ENCODE peak calls at places on chromosomes 16 and 17, in six cellular contexts. One of them, this sample, is unnamed.

GRCh38 chr17:79966681-79967080 is 69.0 kb downstream of the TBC1D16 start:
- DNase-seq in HCT116: no peak
- DNase-seq in uterus: no peak
- DNase-seq in adrenal gland: no peak
- DNase-seq in GM12865: no peak
- DNase-seq in dorsolateral prefrontal cortex: no peak
- DNase-seq in this sample: no peak

GRCh38 chr16:28986492-28986891 is 1.6 kb downstream of the LAT start:
- DNase-seq in HCT116: no peak
- DNase-seq in uterus: no peak
- DNase-seq in adrenal gland: no peak
- DNase-seq in dorsolateral prefrontal cortex: no peak
- DNase-seq in GM12865: no peak
- DNase-seq in this sample: no peak

GRCh38 chr17:28225271-28225670 is 93.7 kb upstream of the TMEM97 start:
- DNase-seq in uterus: no peak
- DNase-seq in HCT116: no peak
- DNase-seq in adrenal gland: peak
- DNase-seq in dorsolateral prefrontal cortex: no peak
- DNase-seq in GM12865: no peak
- DNase-seq in this sample: no peak

GRCh38 chr16:5845046-5845445 is 747.5 kb upstream of the EEF2KMT start:
- DNase-seq in adrenal gland: no peak
- DNase-seq in HCT116: no peak
- DNase-seq in uterus: no peak
- DNase-seq in dorsolateral prefrontal cortex: no peak
- DNase-seq in GM12865: no peak
- DNase-seq in this sample: peak

GRCh38 chr17:58336456-58337094 is 8.0 kb upstream of the TSPOAP1 start:
- DNase-seq in dorsolateral prefrontal cortex: no peak
- DNase-seq in uterus: no peak
- DNase-seq in adrenal gland: peak
- DNase-seq in GM12865: peak
- DNase-seq in HCT116: no peak
- DNase-seq in this sample: no peak

GRCh38 chr17:80379348-80379747 is 35.6 kb upstream of the ENDOV start:
- DNase-seq in GM12865: no peak
- DNase-seq in uterus: no peak
- DNase-seq in dorsolateral prefrontal cortex: no peak
- DNase-seq in adrenal gland: no peak
- DNase-seq in HCT116: no peak
- DNase-seq in this sample: no peak

GRCh38 chr17:32927201-32927723 is 691 bp upstream of the TMEM98 start:
- DNase-seq in adrenal gland: no peak
- DNase-seq in GM12865: no peak
- DNase-seq in dorsolateral prefrontal cortex: no peak
- DNase-seq in uterus: no peak
- DNase-seq in HCT116: no peak
- DNase-seq in this sample: no peak

GRCh38 chr17:75268931-75269330 is 2.1 kb downstream of the MIF4GD start:
- DNase-seq in dorsolateral prefrontal cortex: no peak
- DNase-seq in adrenal gland: peak
- DNase-seq in GM12865: no peak
- DNase-seq in HCT116: no peak
- DNase-seq in uterus: no peak
- DNase-seq in this sample: no peak

GRCh38 chr16:72787519-72788268 is 260.2 kb downstream of the ZFHX3 start:
- DNase-seq in adrenal gland: peak
- DNase-seq in GM12865: peak
- DNase-seq in dorsolateral prefrontal cortex: peak
- DNase-seq in uterus: peak
- DNase-seq in HCT116: no peak
- DNase-seq in this sample: peak

GRCh38 chr16:734208-734980 is 6.4 kb downstream of the CIAO3 start:
- DNase-seq in adrenal gland: no peak
- DNase-seq in HCT116: no peak
- DNase-seq in dorsolateral prefrontal cortex: no peak
- DNase-seq in GM12865: no peak
- DNase-seq in uterus: no peak
- DNase-seq in this sample: no peak

GRCh38 chr16:735982-736453 is 4.8 kb downstream of the CIAO3 start:
- DNase-seq in adrenal gland: no peak
- DNase-seq in uterus: no peak
- DNase-seq in HCT116: no peak
- DNase-seq in GM12865: peak
- DNase-seq in dorsolateral prefrontal cortex: no peak
- DNase-seq in this sample: no peak

GRCh38 chr16:739560-740458 is 988 bp downstream of the CIAO3 start:
- DNase-seq in dorsolateral prefrontal cortex: no peak
- DNase-seq in uterus: no peak
- DNase-seq in GM12865: no peak
- DNase-seq in adrenal gland: no peak
- DNase-seq in HCT116: no peak
- DNase-seq in this sample: no peak

GRCh38 chr16:734981-735881 is 5.6 kb downstream of the CIAO3 start:
- DNase-seq in GM12865: no peak
- DNase-seq in adrenal gland: no peak
- DNase-seq in HCT116: no peak
- DNase-seq in dorsolateral prefrontal cortex: no peak
- DNase-seq in uterus: no peak
- DNase-seq in this sample: no peak

GRCh38 chr16:736936-737481 is 3.8 kb downstream of the CIAO3 start:
- DNase-seq in uterus: no peak
- DNase-seq in HCT116: no peak
- DNase-seq in GM12865: no peak
- DNase-seq in dorsolateral prefrontal cortex: no peak
- DNase-seq in adrenal gland: no peak
- DNase-seq in this sample: no peak
- H3K4me3 ChIP-seq in uterus: no peak
- H3K4me3 ChIP-seq in HCT116: no peak
- H3K4me3 ChIP-seq in GM12865: no peak
- H3K4me3 ChIP-seq in dorsolateral prefrontal cortex: no peak
- H3K4me3 ChIP-seq in adrenal gland: no peak
- H3K4me3 ChIP-seq in this sample: no peak

GRCh38 chr17:18241229-18241871 is 15.9 kb downstream of the LLGL1 start:
- DNase-seq in uterus: no peak
- DNase-seq in adrenal gland: no peak
- DNase-seq in GM12865: no peak
- DNase-seq in dorsolateral prefrontal cortex: no peak
- DNase-seq in HCT116: no peak
- DNase-seq in this sample: no peak
- TF ChIP-seq CTCF in uterus: no peak
- TF ChIP-seq CTCF in adrenal gland: no peak
- TF ChIP-seq CTCF in GM12865: no peak
- TF ChIP-seq CTCF in dorsolateral prefrontal cortex: no peak
- TF ChIP-seq CTCF in HCT116: no peak
- TF ChIP-seq CTCF in this sample: no peak

DNA sequence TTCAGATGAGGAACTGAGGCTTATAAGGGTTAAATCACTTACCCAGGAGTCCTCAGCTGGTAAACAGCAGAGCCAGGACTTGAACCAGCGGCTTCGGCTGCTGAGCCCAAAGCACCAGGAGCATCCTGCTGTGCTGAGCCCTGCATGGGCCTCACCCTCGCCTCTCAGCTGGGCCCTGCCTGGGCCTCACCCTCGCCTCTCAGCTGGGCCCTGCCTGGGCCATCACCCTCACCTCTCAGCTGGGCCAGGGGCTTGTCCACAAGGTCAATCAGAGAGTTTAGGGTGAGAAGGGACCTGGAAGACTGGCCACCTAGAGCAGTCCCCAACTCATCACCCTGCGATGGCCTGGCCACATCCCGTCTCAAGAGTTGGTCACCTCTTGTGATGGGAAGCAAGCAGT is 4.2 kb downstream of the STAC2 start:
- DNase-seq in uterus: no peak
- DNase-seq in GM12865: no peak
- DNase-seq in dorsolateral prefrontal cortex: no peak
- DNase-seq in HCT116: no peak
- DNase-seq in adrenal gland: no peak
- DNase-seq in this sample: no peak
- H3K4me3 ChIP-seq in uterus: no peak
- H3K4me3 ChIP-seq in GM12865: no peak
- H3K4me3 ChIP-seq in dorsolateral prefrontal cortex: no peak
- H3K4me3 ChIP-seq in HCT116: no peak
- H3K4me3 ChIP-seq in adrenal gland: no peak
- H3K4me3 ChIP-seq in this sample: no peak

GRCh38 chr17:36610472-36610871 is 9.1 kb downstream of the MRM1 start:
- DNase-seq in GM12865: no peak
- DNase-seq in uterus: no peak
- DNase-seq in dorsolateral prefrontal cortex: no peak
- DNase-seq in adrenal gland: peak
- DNase-seq in HCT116: no peak
- DNase-seq in this sample: no peak

GRCh38 chr17:36609498-36609862 is 8.1 kb downstream of the MRM1 start:
- DNase-seq in uterus: no peak
- DNase-seq in GM12865: no peak
- DNase-seq in HCT116: no peak
- DNase-seq in dorsolateral prefrontal cortex: no peak
- DNase-seq in adrenal gland: no peak
- DNase-seq in this sample: no peak

GRCh38 chr17:36611345-36612072 is 10.1 kb downstream of the MRM1 start:
- DNase-seq in adrenal gland: peak
- DNase-seq in GM12865: no peak
- DNase-seq in HCT116: no peak
- DNase-seq in uterus: no peak
- DNase-seq in dorsolateral prefrontal cortex: no peak
- DNase-seq in this sample: peak

GRCh38 chr17:36608280-36608679 is 6.9 kb downstream of the MRM1 start:
- DNase-seq in uterus: no peak
- DNase-seq in dorsolateral prefrontal cortex: no peak
- DNase-seq in GM12865: no peak
- DNase-seq in HCT116: no peak
- DNase-seq in adrenal gland: no peak
- DNase-seq in this sample: no peak

GRCh38 chr17:36608794-36609497 is 7.6 kb downstream of the MRM1 start:
- DNase-seq in GM12865: peak
- DNase-seq in adrenal gland: peak
- DNase-seq in uterus: peak
- DNase-seq in dorsolateral prefrontal cortex: peak
- DNase-seq in HCT116: peak
- DNase-seq in this sample: peak
- TF ChIP-seq CTCF in GM12865: peak
- TF ChIP-seq CTCF in adrenal gland: peak
- TF ChIP-seq CTCF in uterus: peak
- TF ChIP-seq CTCF in dorsolateral prefrontal cortex: peak
- TF ChIP-seq CTCF in HCT116: peak
- TF ChIP-seq CTCF in this sample: peak

This sample was measured in astrocyte of the spinal cord.